ENCODE peak calls at places on chromosomes 4 and X, in four cellular contexts. N, P, G and F are unnamed samples.

GRCh38 chr4:64158648-64159326 is 250.5 kb downstream of the TECRL start:
- DNase-seq in N (peak), P (peak), G (peak), F (peak)

GRCh38 chrX:48957477-48957826 is at the start of gene OTUD5:
- DNase-seq in N (peak), P (no peak), G (no peak), F (no peak)

GRCh38 chr4:138199568-138200235 is 42.4 kb downstream of the SLC7A11 start:
- DNase-seq in N (no peak), P (peak), G (peak), F (no peak)

GRCh38 chr4:99024481-99025275 is 29.2 kb downstream of the METAP1 start:
- DNase-seq in N (no peak), P (peak), G (peak), F (no peak)

GRCh38 chr4:47167391-47167790 is 136.0 kb downstream of the GABRB1 start:
- DNase-seq in N (no peak), P (no peak), G (no peak), F (no peak)

GRCh38 chr4:2746891-2747695 is 9.0 kb downstream of the TNIP2 start:
- DNase-seq in N (no peak), P (no peak), G (no peak), F (no peak)

GRCh38 chr4:123640271-123640670 is 243.7 kb downstream of the SPRY1 start:
- DNase-seq in N (no peak), P (no peak), G (peak), F (no peak)

GRCh38 chr4:118884716-118885115 is 3.9 kb upstream of the SYNPO2 start:
- DNase-seq in N (no peak), P (no peak), G (no peak), F (no peak)

GRCh38 chrX:319579-320125 is 1.1 kb upstream of the GTPBP6 start:
- DNase-seq in N (no peak), P (peak), G (no peak), F (no peak)

GRCh38 chrX:119127643-119128042 is at the start of gene KIAA1210:
- DNase-seq in N (no peak), P (no peak), G (no peak), F (no peak)